ENCODE peak calls at places on chromosomes 3 and 15, in four cellular contexts. D is HFFc6; Q is hypothalamus; J is activated CD8-positive, alpha-beta T cell treated with anti-CD3 and anti-CD28 coated beads, Interleukin-2, amount 10 ng/mL, durations not matched to agents 7 days and 5 days. M is an unnamed sample.

GRCh38 chr3:112333386-112334334 is 704 bp downstream of the CD200 start:
- DNase-seq in J (peak; percentile 27), Q (peak; percentile 75), D (no peak), M (peak; percentile 40)

GRCh38 chr15:40421246-40422157 is 15.9 kb downstream of the IVD start:
- DNase-seq in J (peak; percentile 86), D (peak; percentile 43), Q (peak; percentile 50), M (peak; percentile 57)

GRCh38 chr15:90364251-90364650 is 12.2 kb downstream of the ZNF774 start:
- DNase-seq in D (peak; percentile 41), Q (no peak), J (no peak), M (no peak)

GRCh38 chr3:57464801-57465200 is 79.3 kb downstream of the DNAH12 start:
- DNase-seq in Q (no peak), J (no peak), D (no peak), M (no peak)

GRCh38 chr3:171306631-171307030 is 153.6 kb downstream of the TNIK start:
- DNase-seq in J (no peak), Q (no peak), D (peak; percentile 96), M (no peak)

GRCh38 chr3:8607285-8608040 is 37.1 kb downstream of the SSUH2 start:
- DNase-seq in Q (peak; percentile 4), J (no peak), D (peak; percentile 69), M (peak; percentile 6)

GRCh38 chr15:58463815-58464697 is 32.3 kb downstream of the LIPC start:
- DNase-seq in Q (no peak), J (no peak), D (peak; percentile 47), M (peak; percentile 56)

GRCh38 chr3:43960448-43960840 is 269.7 kb downstream of the ABHD5 start:
- DNase-seq in Q (no peak), J (no peak), D (no peak), M (peak; percentile 29)

GRCh38 chr3:63824309-63824708 is 5.2 kb downstream of the C3orf49 start:
- DNase-seq in J (no peak), D (peak; percentile 57), Q (no peak), M (no peak)

GRCh38 chr15:40252438-40253178 is 13.7 kb downstream of the PAK6 start:
- DNase-seq in Q (no peak), J (no peak), D (no peak), M (no peak)

GRCh38 chr15:40483919-40484318 is 13.1 kb downstream of the CHST14 start:
- DNase-seq in Q (no peak), J (no peak), D (no peak), M (no peak)

GRCh38 chr3:182793663-182794454 is 555 bp downstream of the ATP11B start:
- DNase-seq in D (peak; percentile 16), J (peak; percentile 61), Q (peak; percentile 38), M (peak; percentile 70)

GRCh38 chr15:95864467-95864886 is 466.0 kb upstream of the NR2F2 start:
- DNase-seq in D (no peak), Q (no peak), J (no peak), M (peak; percentile 53)

GRCh38 chr3:47379488-47379899 is 1.3 kb upstream of the PTPN23 start:
- DNase-seq in J (no peak), Q (no peak), D (no peak), M (no peak)

GRCh38 chr15:88894819-88895767 is at the start of gene HAPLN3:
- DNase-seq in Q (no peak), J (peak; percentile 75), D (no peak), M (no peak)

GRCh38 chr3:195698325-195699147 is 22.2 kb upstream of the MUC20 start:
- DNase-seq in J (peak; percentile 20), D (no peak), Q (no peak), M (no peak)

GRCh38 chr15:88541709-88542341 is 4.7 kb downstream of the DET1 start:
- DNase-seq in D (no peak), J (no peak), Q (no peak), M (no peak)

GRCh38 chr3:23183731-23184130 is 19.4 kb upstream of the UBE2E2 start:
- DNase-seq in J (no peak), Q (no peak), D (peak; percentile 52), M (no peak)

GRCh38 chr3:136818191-136818850 is 605 bp upstream of the SLC35G2 start:
- DNase-seq in D (peak; percentile 93), Q (peak; percentile 48), J (peak; percentile 45), M (no peak)

GRCh38 chr3:133535971-133536634 is 37.4 kb upstream of the CDV3 start:
- DNase-seq in D (peak; percentile 91), Q (no peak), J (no peak), M (no peak)

GRCh38 chr3:33385423-33385822 is 54.8 kb downstream of the UBP1 start:
- DNase-seq in J (peak; percentile 72), D (no peak), Q (no peak), M (no peak)

GRCh38 chr15:82039871-82040270 is 5.9 kb downstream of the MEX3B start:
- DNase-seq in D (no peak), J (no peak), Q (no peak), M (no peak)

GRCh38 chr3:31106204-31106603 is 211.7 kb upstream of the GADL1 start:
- DNase-seq in Q (no peak), J (no peak), D (peak; percentile 89), M (no peak)

GRCh38 chr3:113834983-113835382 is 3.6 kb upstream of the GRAMD1C start:
- DNase-seq in D (no peak), J (no peak), Q (no peak), M (no peak)

GRCh38 chr3:157220211-157220610 is 60.3 kb upstream of the CCNL1 start:
- DNase-seq in J (no peak), Q (no peak), D (no peak), M (no peak)

M was measured in NCI-H345.